ENCODE peak calls at places on chromosomes 6 and 20, in ten cellular contexts. O is transverse colon, F is uterus, X is neural crest cell, V is upper lobe of left lung, D is IMR-90, Y is fibroblast of lung, P is MCF 10A, U is brain microvascular endothelial cell, M is cardiac muscle cell. G is an unnamed sample.

GRCh38 chr6:18226451-18226850 is 37.9 kb downstream of the DEK start:
- DNase-seq in O (no peak), F (no peak), X (no peak), V (no peak), D (peak), Y (peak), P (no peak), U (no peak), M (peak), G (no peak)

GRCh38 chr20:9969626-9970025 is 65.2 kb upstream of the ANKEF1 start:
- DNase-seq in O (no peak), F (no peak), X (no peak), V (no peak), D (no peak), Y (no peak), P (no peak), U (no peak), M (no peak), G (no peak)

GRCh38 chr6:133890941-133891813 is 2.3 kb downstream of the TCF21 start:
- DNase-seq in O (peak), F (peak), X (peak), V (no peak), D (peak), Y (no peak), P (peak), U (no peak), M (peak), G (peak)

GRCh38 chr20:11432407-11432806 is 485.3 kb upstream of the BTBD3 start:
- DNase-seq in O (no peak), F (no peak), X (no peak), V (no peak), D (peak), Y (peak), P (peak), U (peak), M (peak), G (no peak)

GRCh38 chr6:11413728-11414127 is 123.8 kb upstream of the TMEM170B start:
- DNase-seq in O (no peak), F (no peak), X (no peak), V (no peak), D (peak), Y (peak), P (peak), U (no peak), M (peak), G (no peak)

GRCh38 chr6:157999100-158000051 is 17.7 kb downstream of the SYNJ2 start:
- DNase-seq in O (no peak), F (no peak), X (no peak), V (no peak), D (no peak), Y (no peak), P (no peak), U (no peak), M (no peak), G (no peak)

GRCh38 chr6:52976591-52977035 is 18.5 kb downstream of the GSTA4 start:
- DNase-seq in O (peak), F (no peak), X (no peak), V (peak), D (no peak), Y (no peak), P (no peak), U (no peak), M (no peak), G (peak)

GRCh38 chr6:43887340-43887858 is 117.4 kb downstream of the VEGFA start:
- DNase-seq in O (no peak), F (no peak), X (no peak), V (no peak), D (no peak), Y (peak), P (no peak), U (no peak), M (peak), G (no peak)

GRCh38 chr20:53019464-53019863 is 47.3 kb downstream of the TSHZ2 start:
- DNase-seq in O (no peak), F (no peak), X (no peak), V (no peak), D (no peak), Y (peak), P (no peak), U (no peak), M (no peak), G (no peak)

GRCh38 chr6:11971154-11971553 is 41.0 kb upstream of the HIVEP1 start:
- DNase-seq in O (no peak), F (no peak), X (no peak), V (no peak), D (peak), Y (peak), P (no peak), U (peak), M (peak), G (no peak)

GRCh38 chr20:49460916-49461315 is 21.6 kb downstream of the KCNB1 start:
- DNase-seq in O (no peak), F (no peak), X (no peak), V (no peak), D (no peak), Y (peak), P (peak), U (no peak), M (no peak), G (no peak)

GRCh38 chr6:157060440-157060949 is 262.8 kb downstream of the TMEM242 start:
- DNase-seq in O (no peak), F (no peak), X (no peak), V (no peak), D (no peak), Y (peak), P (no peak), U (no peak), M (no peak), G (no peak)

GRCh38 chr20:46816916-46817638 is 77.6 kb upstream of the EYA2 start:
- DNase-seq in O (no peak), F (no peak), X (no peak), V (no peak), D (no peak), Y (no peak), P (no peak), U (no peak), M (no peak), G (no peak)

GRCh38 chr20:10560681-10561080 is 113.1 kb downstream of the JAG1 start:
- DNase-seq in O (no peak), F (no peak), X (no peak), V (no peak), D (no peak), Y (no peak), P (no peak), U (no peak), M (no peak), G (no peak)

GRCh38 chr6:13445744-13446115 is 41.7 kb downstream of the GFOD1 start:
- DNase-seq in O (no peak), F (no peak), X (no peak), V (no peak), D (no peak), Y (no peak), P (no peak), U (no peak), M (no peak), G (no peak)

GRCh38 chr6:116624036-116624805 is 7.9 kb downstream of the RSPH4A start:
- DNase-seq in O (no peak), F (no peak), X (no peak), V (no peak), D (no peak), Y (peak), P (peak), U (no peak), M (no peak), G (no peak)

GRCh38 chr6:142784344-142784743 is 160.6 kb downstream of the HIVEP2 start:
- DNase-seq in O (no peak), F (no peak), X (no peak), V (peak), D (no peak), Y (peak), P (no peak), U (no peak), M (no peak), G (peak)

GRCh38 chr6:46453221-46453620 is 38.0 kb downstream of the RCAN2 start:
- DNase-seq in O (no peak), F (no peak), X (no peak), V (no peak), D (peak), Y (peak), P (peak), U (peak), M (no peak), G (no peak)

GRCh38 chr6:12636336-12636735 is 80.2 kb upstream of the PHACTR1 start:
- DNase-seq in O (no peak), F (no peak), X (no peak), V (no peak), D (no peak), Y (no peak), P (no peak), U (no peak), M (peak), G (no peak)

GRCh38 chr20:44402391-44403193 is 47.1 kb downstream of the HNF4A start:
- DNase-seq in O (peak), F (no peak), X (no peak), V (no peak), D (no peak), Y (peak), P (no peak), U (no peak), M (no peak), G (no peak)

DNA sequence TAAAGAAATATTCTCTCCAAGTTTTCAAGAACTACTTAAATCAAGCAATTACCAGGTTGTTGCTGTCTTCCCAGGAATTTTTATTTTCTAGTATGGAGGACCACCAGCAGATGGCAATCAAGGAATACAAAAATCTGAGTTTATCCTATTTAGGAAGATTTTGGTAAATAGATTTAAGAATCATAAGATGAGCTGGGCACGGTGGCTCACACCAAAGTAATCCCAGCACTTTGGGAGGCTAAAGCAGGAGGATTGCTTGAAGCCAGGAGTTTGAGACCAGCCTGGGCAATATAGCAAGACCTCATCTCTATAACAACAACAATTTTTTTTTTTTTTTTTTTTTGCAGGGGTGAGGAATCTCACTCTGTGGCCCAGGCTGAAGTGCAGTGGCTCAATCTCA is 19.3 kb upstream of the SEC63 start:
- DNase-seq in O (no peak), F (no peak), X (peak), V (no peak), D (peak), Y (peak), P (peak), U (peak), M (peak), G (no peak)
- TF ChIP-seq CTCF in O (peak), F (peak), X (peak), V (peak), D (peak), Y (peak), P (peak), U (peak), M (peak), G (no peak)

GRCh38 chr6:169564453-169565240 is 137.2 kb downstream of the WDR27 start:
- DNase-seq in O (no peak), F (no peak), X (no peak), V (no peak), D (no peak), Y (no peak), P (no peak), U (no peak), M (no peak), G (no peak)
- TF ChIP-seq CTCF in O (no peak), F (no peak), X (no peak), V (no peak), D (no peak), Y (no peak), P (no peak), U (peak), M (no peak), G (no peak)

DNA sequence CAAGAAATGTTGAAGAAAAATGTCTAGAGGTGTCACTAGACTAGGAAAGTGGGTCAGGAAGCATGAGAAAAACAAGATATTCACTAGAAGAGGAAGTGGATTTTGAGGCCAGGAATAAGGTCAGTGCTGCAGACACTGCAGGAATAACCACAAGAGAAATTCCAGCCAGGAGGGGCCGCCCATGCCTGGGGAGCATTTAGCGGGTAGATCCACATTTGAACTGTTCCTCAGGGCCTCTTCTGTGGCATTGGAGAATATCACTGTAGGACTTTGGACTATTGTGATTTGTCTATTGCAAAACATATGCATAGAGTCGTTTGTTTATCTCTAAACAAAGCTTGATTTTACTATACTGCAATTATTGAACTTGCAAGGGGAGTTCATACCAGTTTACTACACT is 49.6 kb upstream of the CCDC28A start:
- DNase-seq in O (peak), F (no peak), X (no peak), V (no peak), D (no peak), Y (peak), P (no peak), U (peak), M (peak), G (no peak)
- TF ChIP-seq CTCF in O (no peak), F (no peak), X (no peak), V (no peak), D (no peak), Y (no peak), P (no peak), U (peak), M (peak), G (no peak)

GRCh38 chr6:131250121-131250520 is 114.9 kb downstream of the AKAP7 start:
- DNase-seq in O (peak), F (no peak), X (peak), V (peak), D (peak), Y (peak), P (no peak), U (peak), M (peak), G (peak)
- TF ChIP-seq CTCF in O (peak), F (no peak), X (no peak), V (no peak), D (no peak), Y (no peak), P (no peak), U (no peak), M (no peak), G (no peak)

DNA sequence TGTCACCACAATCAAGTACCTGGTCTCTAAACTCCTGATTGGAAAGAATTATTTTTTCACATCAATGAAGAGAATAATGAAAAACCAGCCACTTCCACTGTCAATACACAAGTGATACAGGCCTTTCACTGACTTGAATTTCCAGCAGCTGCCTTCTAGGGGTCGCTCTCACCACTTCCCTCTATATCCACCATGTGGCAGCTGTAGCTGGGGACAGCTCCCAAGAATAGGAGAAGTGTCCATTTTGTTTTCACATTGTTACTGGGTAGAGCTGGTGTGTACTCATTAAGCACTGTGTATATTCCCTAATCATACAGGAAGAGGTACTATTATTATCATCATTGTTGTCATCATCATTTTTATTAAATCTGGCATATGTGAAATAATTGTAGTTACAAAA is 438.4 kb upstream of the SPTLC3 start:
- DNase-seq in O (no peak), F (no peak), X (peak), V (no peak), D (no peak), Y (no peak), P (peak), U (peak), M (peak), G (no peak)
- TF ChIP-seq CTCF in O (peak), F (no peak), X (peak), V (no peak), D (no peak), Y (no peak), P (no peak), U (peak), M (peak), G (peak)